ENCODE peak calls at places on chromosomes 3 and 15, in nine cellular contexts. One of them, this sample, is unnamed. For H3K4me1, the result is how much of the 10 kb centered on the place peaks cover.

GRCh38 chr3:167728176-167728575 is 6.5 kb downstream of the PDCD10 start:
- DNase-seq in neuronal stem cell: no peak
- DNase-seq in hepatocyte: peak
- DNase-seq in IMR-90: peak
- DNase-seq in GM23248: peak
- DNase-seq in keratinocyte: no peak
- DNase-seq in GM23338: no peak
- DNase-seq in PC-9: no peak
- DNase-seq in fibroblast of lung: peak
- DNase-seq in this sample: peak

GRCh38 chr3:194462936-194463335 is 23.9 kb downstream of the ATP13A3 start:
- DNase-seq in neuronal stem cell: no peak
- DNase-seq in hepatocyte: no peak
- DNase-seq in IMR-90: peak
- DNase-seq in GM23248: peak
- DNase-seq in keratinocyte: no peak
- DNase-seq in GM23338: no peak
- DNase-seq in PC-9: no peak
- DNase-seq in fibroblast of lung: peak
- DNase-seq in this sample: no peak

GRCh38 chr3:159273608-159274007 is 471.8 kb downstream of the MFSD1 start:
- DNase-seq in neuronal stem cell: peak
- DNase-seq in hepatocyte: peak
- DNase-seq in IMR-90: peak
- DNase-seq in GM23248: peak
- DNase-seq in keratinocyte: no peak
- DNase-seq in GM23338: peak
- DNase-seq in PC-9: peak
- DNase-seq in fibroblast of lung: peak
- DNase-seq in this sample: peak

GRCh38 chr15:84606653-84607120 is 5.9 kb downstream of the ZSCAN2 start:
- DNase-seq in neuronal stem cell: no peak
- DNase-seq in hepatocyte: peak
- DNase-seq in IMR-90: no peak
- DNase-seq in GM23248: no peak
- DNase-seq in keratinocyte: no peak
- DNase-seq in GM23338: no peak
- DNase-seq in PC-9: no peak
- DNase-seq in fibroblast of lung: no peak
- DNase-seq in this sample: no peak

GRCh38 chr3:17065315-17065714 is 180.6 kb downstream of the PLCL2 start:
- DNase-seq in neuronal stem cell: no peak
- DNase-seq in hepatocyte: no peak
- DNase-seq in IMR-90: no peak
- DNase-seq in GM23248: no peak
- DNase-seq in keratinocyte: no peak
- DNase-seq in GM23338: no peak
- DNase-seq in PC-9: no peak
- DNase-seq in fibroblast of lung: no peak
- DNase-seq in this sample: no peak

GRCh38 chr15:74866090-74866489 is 7.1 kb downstream of the SCAMP2 start:
- DNase-seq in neuronal stem cell: no peak
- DNase-seq in hepatocyte: peak
- DNase-seq in IMR-90: peak
- DNase-seq in GM23248: peak
- DNase-seq in keratinocyte: no peak
- DNase-seq in GM23338: no peak
- DNase-seq in PC-9: peak
- DNase-seq in fibroblast of lung: peak
- DNase-seq in this sample: peak

GRCh38 chr15:69056365-69056764 is 41.9 kb downstream of the NOX5 start:
- DNase-seq in neuronal stem cell: no peak
- DNase-seq in hepatocyte: peak
- DNase-seq in IMR-90: no peak
- DNase-seq in GM23248: peak
- DNase-seq in keratinocyte: peak
- DNase-seq in GM23338: no peak
- DNase-seq in PC-9: no peak
- DNase-seq in fibroblast of lung: no peak
- DNase-seq in this sample: no peak

GRCh38 chr3:138213373-138214085 is 26.4 kb downstream of the ARMC8 start:
- DNase-seq in neuronal stem cell: no peak
- DNase-seq in hepatocyte: no peak
- DNase-seq in IMR-90: peak
- DNase-seq in GM23248: no peak
- DNase-seq in keratinocyte: no peak
- DNase-seq in GM23338: no peak
- DNase-seq in PC-9: no peak
- DNase-seq in fibroblast of lung: no peak
- DNase-seq in this sample: no peak

GRCh38 chr15:63600646-63601025 is 3.4 kb downstream of the FBXL22 start:
- DNase-seq in neuronal stem cell: peak
- DNase-seq in hepatocyte: peak
- DNase-seq in IMR-90: peak
- DNase-seq in GM23248: peak
- DNase-seq in keratinocyte: peak
- DNase-seq in GM23338: peak
- DNase-seq in PC-9: peak
- DNase-seq in fibroblast of lung: peak
- DNase-seq in this sample: peak
- H2AFZ ChIP-seq in neuronal stem cell: peak
- H2AFZ ChIP-seq in hepatocyte: peak
- H2AFZ ChIP-seq in IMR-90: peak
- H2AFZ ChIP-seq in GM23248: peak
- H2AFZ ChIP-seq in keratinocyte: peak
- H2AFZ ChIP-seq in GM23338: peak
- H2AFZ ChIP-seq in PC-9: peak
- H2AFZ ChIP-seq in fibroblast of lung: peak
- H2AFZ ChIP-seq in this sample: peak

GRCh38 chr3:12948371-12948770 is 107.0 kb upstream of the RPL32 start:
- DNase-seq in neuronal stem cell: no peak
- DNase-seq in hepatocyte: no peak
- DNase-seq in IMR-90: peak
- DNase-seq in GM23248: peak
- DNase-seq in keratinocyte: no peak
- DNase-seq in GM23338: no peak
- DNase-seq in PC-9: no peak
- DNase-seq in fibroblast of lung: no peak
- DNase-seq in this sample: peak

GRCh38 chr3:12946661-12947316 is 105.4 kb upstream of the RPL32 start:
- DNase-seq in neuronal stem cell: no peak
- DNase-seq in hepatocyte: no peak
- DNase-seq in IMR-90: no peak
- DNase-seq in GM23248: peak
- DNase-seq in keratinocyte: peak
- DNase-seq in GM23338: no peak
- DNase-seq in PC-9: no peak
- DNase-seq in fibroblast of lung: no peak
- DNase-seq in this sample: no peak

GRCh38 chr3:12946134-12946533 is 104.8 kb upstream of the RPL32 start:
- DNase-seq in neuronal stem cell: no peak
- DNase-seq in hepatocyte: no peak
- DNase-seq in IMR-90: no peak
- DNase-seq in GM23248: no peak
- DNase-seq in keratinocyte: no peak
- DNase-seq in GM23338: no peak
- DNase-seq in PC-9: no peak
- DNase-seq in fibroblast of lung: no peak
- DNase-seq in this sample: no peak

GRCh38 chr3:12947504-12948369 is 106.4 kb upstream of the RPL32 start:
- DNase-seq in neuronal stem cell: no peak
- DNase-seq in hepatocyte: peak
- DNase-seq in IMR-90: peak
- DNase-seq in GM23248: peak
- DNase-seq in keratinocyte: no peak
- DNase-seq in GM23338: peak
- DNase-seq in PC-9: peak
- DNase-seq in fibroblast of lung: peak
- DNase-seq in this sample: peak

DNA sequence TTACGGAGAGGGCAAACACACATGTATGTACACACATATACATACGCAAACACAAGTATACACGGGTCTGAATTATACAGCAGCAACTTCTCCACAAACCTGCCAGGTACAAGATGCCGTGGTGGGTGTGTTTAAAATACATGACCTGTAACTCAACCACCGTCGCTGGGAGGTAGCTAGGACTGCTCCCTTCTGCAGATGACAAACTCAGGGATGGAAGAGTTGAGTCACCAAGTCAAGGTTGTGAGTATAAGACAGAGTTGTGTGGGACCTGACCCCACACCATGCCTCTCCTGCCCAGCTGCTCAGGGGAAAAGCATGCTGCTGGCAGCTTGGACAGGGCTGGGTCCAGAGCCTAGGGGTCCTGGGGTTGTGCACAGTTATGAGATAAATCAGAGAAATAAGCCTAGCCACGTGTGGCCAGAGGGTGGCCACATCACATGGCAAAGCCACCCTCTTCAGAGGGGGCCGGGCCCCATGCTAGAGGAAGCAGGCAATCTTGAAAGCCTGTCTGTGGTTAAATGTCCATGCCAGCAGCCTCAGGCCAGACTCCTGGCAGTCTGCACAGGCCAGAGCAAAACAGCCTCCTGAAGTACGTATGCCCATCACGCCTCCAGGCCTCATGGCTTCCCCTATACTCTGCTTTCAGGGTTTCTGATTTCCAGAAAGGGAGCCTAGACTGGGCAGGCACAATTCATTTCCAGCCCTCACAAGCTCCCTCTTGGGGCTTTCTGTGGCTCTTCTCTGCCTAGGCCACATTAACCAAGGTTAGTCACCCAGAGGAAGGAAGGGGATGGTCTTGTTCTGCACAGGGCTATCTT is 107.7 kb upstream of the RPL32 start:
- DNase-seq in neuronal stem cell: no peak
- DNase-seq in hepatocyte: no peak
- DNase-seq in IMR-90: peak
- DNase-seq in GM23248: peak
- DNase-seq in keratinocyte: peak
- DNase-seq in GM23338: no peak
- DNase-seq in PC-9: peak
- DNase-seq in fibroblast of lung: peak
- DNase-seq in this sample: peak
- H3K27ac ChIP-seq in neuronal stem cell: no peak
- H3K27ac ChIP-seq in hepatocyte: no peak
- H3K27ac ChIP-seq in IMR-90: no peak
- H3K27ac ChIP-seq in GM23248: peak
- H3K27ac ChIP-seq in keratinocyte: peak
- H3K27ac ChIP-seq in GM23338: no peak
- H3K27ac ChIP-seq in PC-9: no peak
- H3K27ac ChIP-seq in fibroblast of lung: no peak
- H3K27ac ChIP-seq in this sample: peak

GRCh38 chr15:63070681-63071129 is 28.2 kb downstream of the TPM1 start:
- DNase-seq in neuronal stem cell: no peak
- DNase-seq in hepatocyte: no peak
- DNase-seq in IMR-90: no peak
- DNase-seq in GM23248: peak
- DNase-seq in keratinocyte: no peak
- DNase-seq in GM23338: no peak
- DNase-seq in PC-9: no peak
- DNase-seq in fibroblast of lung: no peak
- DNase-seq in this sample: peak

GRCh38 chr15:63073497-63074172 is 31.1 kb downstream of the TPM1 start:
- DNase-seq in neuronal stem cell: no peak
- DNase-seq in hepatocyte: no peak
- DNase-seq in IMR-90: no peak
- DNase-seq in GM23248: peak
- DNase-seq in keratinocyte: no peak
- DNase-seq in GM23338: no peak
- DNase-seq in PC-9: no peak
- DNase-seq in fibroblast of lung: no peak
- DNase-seq in this sample: peak

GRCh38 chr15:63071288-63071909 is 28.9 kb downstream of the TPM1 start:
- DNase-seq in neuronal stem cell: no peak
- DNase-seq in hepatocyte: no peak
- DNase-seq in IMR-90: no peak
- DNase-seq in GM23248: peak
- DNase-seq in keratinocyte: no peak
- DNase-seq in GM23338: no peak
- DNase-seq in PC-9: no peak
- DNase-seq in fibroblast of lung: no peak
- DNase-seq in this sample: no peak

GRCh38 chr15:63072809-63073277 is 30.3 kb downstream of the TPM1 start:
- DNase-seq in neuronal stem cell: no peak
- DNase-seq in hepatocyte: no peak
- DNase-seq in IMR-90: no peak
- DNase-seq in GM23248: peak
- DNase-seq in keratinocyte: no peak
- DNase-seq in GM23338: no peak
- DNase-seq in PC-9: no peak
- DNase-seq in fibroblast of lung: no peak
- DNase-seq in this sample: no peak

DNA sequence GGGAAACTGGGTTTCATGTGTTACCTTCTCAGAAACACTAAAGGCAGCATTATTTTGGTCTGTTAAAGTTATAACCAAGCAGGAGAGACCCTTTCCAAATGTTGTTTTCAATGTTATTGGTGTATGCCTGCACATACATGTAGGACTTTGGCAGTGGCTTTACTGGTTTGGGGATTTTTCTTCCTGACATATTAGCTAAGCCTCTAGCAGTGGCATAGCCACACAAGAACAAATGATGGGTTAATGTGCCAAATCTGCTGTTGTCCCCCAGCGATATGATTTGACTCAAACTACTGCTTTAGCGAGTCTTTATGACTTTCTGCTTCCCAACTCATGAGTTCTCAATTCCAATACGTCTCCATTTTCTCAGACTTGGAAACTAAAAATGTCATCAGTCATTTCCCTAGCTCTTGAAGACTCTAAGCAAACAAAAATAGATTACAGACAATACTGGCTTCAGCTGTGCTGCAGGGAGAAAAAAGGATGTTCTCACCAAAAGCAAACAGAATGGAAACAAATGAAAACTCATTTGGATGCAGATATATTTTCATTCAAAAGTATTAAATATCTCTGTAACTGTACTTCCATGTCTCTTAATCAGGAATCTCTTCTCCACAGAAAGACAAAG is 29.6 kb downstream of the TPM1 start:
- DNase-seq in neuronal stem cell: no peak
- DNase-seq in hepatocyte: no peak
- DNase-seq in IMR-90: no peak
- DNase-seq in GM23248: peak
- DNase-seq in keratinocyte: no peak
- DNase-seq in GM23338: no peak
- DNase-seq in PC-9: no peak
- DNase-seq in fibroblast of lung: no peak
- DNase-seq in this sample: no peak
- H3K4me1 ChIP-seq in neuronal stem cell: under half
- H3K4me1 ChIP-seq in hepatocyte: under half
- H3K4me1 ChIP-seq in IMR-90: under half
- H3K4me1 ChIP-seq in GM23248: under half
- H3K4me1 ChIP-seq in keratinocyte: under half
- H3K4me1 ChIP-seq in GM23338: under half
- H3K4me1 ChIP-seq in PC-9: under half
- H3K4me1 ChIP-seq in fibroblast of lung: under half
- H3K4me1 ChIP-seq in this sample: under half

DNA sequence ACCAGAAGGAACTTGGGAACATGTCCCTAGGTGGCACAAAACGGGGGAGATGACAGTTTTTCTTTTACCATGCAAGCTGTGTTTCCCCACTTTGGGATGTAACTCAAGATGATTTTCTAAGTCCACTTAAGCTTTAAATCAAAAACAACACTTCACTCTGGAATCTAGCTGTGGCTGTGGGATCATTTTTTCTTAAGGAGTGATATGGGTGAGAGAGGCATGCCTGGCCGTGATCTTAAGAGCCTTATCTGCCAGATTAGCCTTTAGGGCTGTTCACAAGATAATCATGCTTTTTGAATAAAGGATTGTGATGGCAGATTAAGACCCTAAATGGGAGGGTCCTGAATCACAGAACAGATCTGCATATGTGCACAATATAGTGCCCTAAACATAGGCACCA is 384.8 kb upstream of the SEMA6D start:
- DNase-seq in neuronal stem cell: no peak
- DNase-seq in hepatocyte: peak
- DNase-seq in IMR-90: peak
- DNase-seq in GM23248: no peak
- DNase-seq in keratinocyte: no peak
- DNase-seq in GM23338: no peak
- DNase-seq in PC-9: no peak
- DNase-seq in fibroblast of lung: peak
- DNase-seq in this sample: peak
- H2AFZ ChIP-seq in neuronal stem cell: no peak
- H2AFZ ChIP-seq in hepatocyte: no peak
- H2AFZ ChIP-seq in IMR-90: peak
- H2AFZ ChIP-seq in GM23248: no peak
- H2AFZ ChIP-seq in keratinocyte: no peak
- H2AFZ ChIP-seq in GM23338: peak
- H2AFZ ChIP-seq in PC-9: no peak
- H2AFZ ChIP-seq in fibroblast of lung: peak
- H2AFZ ChIP-seq in this sample: no peak

This sample was measured in astrocyte.